ENCODE peak calls at places on chromosomes 12 and 14, in six cellular contexts. One of them, this sample, is unnamed.

GRCh38 chr14:55942826-55943225 is 175.4 kb upstream of the PELI2 start:
- DNase-seq in posterior vena cava: no peak
- DNase-seq in stomach: no peak
- DNase-seq in T-helper 17 cell: no peak
- DNase-seq in iris pigment epithelial cell: no peak
- DNase-seq in uterus: no peak
- DNase-seq in this sample: no peak

GRCh38 chr12:40263616-40264409 is 39.0 kb downstream of the LRRK2 start:
- DNase-seq in posterior vena cava: no peak
- DNase-seq in stomach: no peak
- DNase-seq in T-helper 17 cell: no peak
- DNase-seq in iris pigment epithelial cell: peak
- DNase-seq in uterus: no peak
- DNase-seq in this sample: no peak

GRCh38 chr12:66603458-66603857 is 75.4 kb downstream of the GRIP1 start:
- DNase-seq in posterior vena cava: no peak
- DNase-seq in stomach: no peak
- DNase-seq in T-helper 17 cell: no peak
- DNase-seq in iris pigment epithelial cell: no peak
- DNase-seq in uterus: no peak
- DNase-seq in this sample: no peak

GRCh38 chr14:55221186-55221585 is 29.8 kb upstream of the DLGAP5 start:
- DNase-seq in posterior vena cava: no peak
- DNase-seq in stomach: no peak
- DNase-seq in T-helper 17 cell: no peak
- DNase-seq in iris pigment epithelial cell: peak
- DNase-seq in uterus: no peak
- DNase-seq in this sample: no peak

GRCh38 chr12:32864731-32865130 is 31.8 kb downstream of the PKP2 start:
- DNase-seq in posterior vena cava: no peak
- DNase-seq in stomach: no peak
- DNase-seq in T-helper 17 cell: no peak
- DNase-seq in iris pigment epithelial cell: peak
- DNase-seq in uterus: no peak
- DNase-seq in this sample: no peak

GRCh38 chr14:49966304-49966809 is 73.5 kb downstream of the ARF6 start:
- DNase-seq in posterior vena cava: no peak
- DNase-seq in stomach: peak
- DNase-seq in T-helper 17 cell: no peak
- DNase-seq in iris pigment epithelial cell: no peak
- DNase-seq in uterus: no peak
- DNase-seq in this sample: no peak

GRCh38 chr12:124011435-124012124 is 38.6 kb downstream of the ZNF664 start:
- DNase-seq in posterior vena cava: no peak
- DNase-seq in stomach: no peak
- DNase-seq in T-helper 17 cell: no peak
- DNase-seq in iris pigment epithelial cell: no peak
- DNase-seq in uterus: no peak
- DNase-seq in this sample: no peak

GRCh38 chr12:98174410-98174809 is 341.0 kb upstream of the TMPO start:
- DNase-seq in posterior vena cava: no peak
- DNase-seq in stomach: no peak
- DNase-seq in T-helper 17 cell: no peak
- DNase-seq in iris pigment epithelial cell: no peak
- DNase-seq in uterus: no peak
- DNase-seq in this sample: no peak

GRCh38 chr12:34388636-34389377 is 366.5 kb downstream of the ALG10 start:
- DNase-seq in posterior vena cava: peak
- DNase-seq in stomach: no peak
- DNase-seq in T-helper 17 cell: no peak
- DNase-seq in iris pigment epithelial cell: no peak
- DNase-seq in uterus: no peak
- DNase-seq in this sample: no peak

GRCh38 chr14:76870146-76870545 is 43.9 kb downstream of the LRRC74A start:
- DNase-seq in posterior vena cava: no peak
- DNase-seq in stomach: no peak
- DNase-seq in T-helper 17 cell: no peak
- DNase-seq in iris pigment epithelial cell: no peak
- DNase-seq in uterus: no peak
- DNase-seq in this sample: no peak

GRCh38 chr12:89183985-89184435 is 168.3 kb downstream of the DUSP6 start:
- DNase-seq in posterior vena cava: peak
- DNase-seq in stomach: no peak
- DNase-seq in T-helper 17 cell: no peak
- DNase-seq in iris pigment epithelial cell: peak
- DNase-seq in uterus: peak
- DNase-seq in this sample: no peak

GRCh38 chr12:54988402-54989054 is 4.0 kb upstream of the TESPA1 start:
- DNase-seq in posterior vena cava: peak
- DNase-seq in stomach: peak
- DNase-seq in T-helper 17 cell: no peak
- DNase-seq in iris pigment epithelial cell: peak
- DNase-seq in uterus: peak
- DNase-seq in this sample: peak

GRCh38 chr14:22837750-22838538 is 1.6 kb downstream of the MMP14 start:
- DNase-seq in posterior vena cava: peak
- DNase-seq in stomach: no peak
- DNase-seq in T-helper 17 cell: no peak
- DNase-seq in iris pigment epithelial cell: peak
- DNase-seq in uterus: peak
- DNase-seq in this sample: peak

GRCh38 chr14:89330236-89331002 is 86.6 kb downstream of the FOXN3 start:
- DNase-seq in posterior vena cava: no peak
- DNase-seq in stomach: no peak
- DNase-seq in T-helper 17 cell: no peak
- DNase-seq in iris pigment epithelial cell: peak
- DNase-seq in uterus: peak
- DNase-seq in this sample: no peak

GRCh38 chr12:57190037-57190436 is 26.6 kb upstream of the NXPH4 start:
- DNase-seq in posterior vena cava: no peak
- DNase-seq in stomach: no peak
- DNase-seq in T-helper 17 cell: no peak
- DNase-seq in iris pigment epithelial cell: peak
- DNase-seq in uterus: no peak
- DNase-seq in this sample: no peak

GRCh38 chr14:23167006-23167847 is 16.2 kb downstream of the SLC7A8 start:
- DNase-seq in posterior vena cava: no peak
- DNase-seq in stomach: no peak
- DNase-seq in T-helper 17 cell: no peak
- DNase-seq in iris pigment epithelial cell: peak
- DNase-seq in uterus: no peak
- DNase-seq in this sample: no peak

GRCh38 chr14:32559048-32559447 is 229.9 kb downstream of the AKAP6 start:
- DNase-seq in posterior vena cava: no peak
- DNase-seq in stomach: no peak
- DNase-seq in T-helper 17 cell: no peak
- DNase-seq in iris pigment epithelial cell: no peak
- DNase-seq in uterus: no peak
- DNase-seq in this sample: no peak